ENCODE peak calls at places on chromosome 1, in seven cellular contexts. B is GM04504; Y is CD8-positive, alpha-beta memory T cell; O is SK-N-SH; D is GF-D8; N is right cardiac atrium; I is activated T-helper 1 cell treated with anti-CD3 and anti-CD28 coated beads, Interleukin-2, amount 50 U/mL, for 16 hours. X is an unnamed sample.

GRCh38 chr1:161046574-161047167 is 894 bp upstream of the USF1 start:
- DNase-seq in I (no peak), O (no peak), D (peak; percentile 22), N (no peak), B (no peak), Y (no peak), X (no peak)

GRCh38 chr1:119713538-119714456 is 2.1 kb downstream of the PHGDH start:
- DNase-seq in N (no peak), D (peak; percentile 30), Y (no peak), I (no peak), O (no peak), B (no peak), X (no peak)

GRCh38 chr1:234944439-234945369 is 183.9 kb downstream of the TOMM20 start:
- DNase-seq in O (no peak), I (no peak), B (no peak), Y (no peak), N (no peak), D (peak; percentile 92), X (no peak)

GRCh38 chr1:11985851-11986250 is 5.6 kb downstream of the MFN2 start:
- DNase-seq in Y (no peak), N (no peak), O (no peak), D (peak; percentile 87), B (no peak), I (no peak), X (peak; percentile 13)

GRCh38 chr1:56545711-56546110 is 33.7 kb downstream of the PLPP3 start:
- DNase-seq in I (no peak), B (no peak), N (no peak), Y (no peak), O (no peak), D (no peak), X (no peak)

GRCh38 chr1:165284471-165284870 is 72.0 kb downstream of the LMX1A start:
- DNase-seq in Y (no peak), N (no peak), I (no peak), O (no peak), D (no peak), B (no peak), X (no peak)

GRCh38 chr1:230300322-230301301 is 125.5 kb downstream of the PGBD5 start:
- DNase-seq in B (no peak), I (no peak), O (no peak), N (no peak), D (no peak), Y (no peak), X (no peak)

GRCh38 chr1:53893999-53894636 is at the start of gene DIO1:
- DNase-seq in D (no peak), N (no peak), B (no peak), O (no peak), I (no peak), Y (no peak), X (no peak)

GRCh38 chr1:220770245-220770913 is 16.3 kb upstream of the MTARC1 start:
- DNase-seq in N (no peak), Y (no peak), I (no peak), B (no peak), O (no peak), D (no peak), X (no peak)

GRCh38 chr1:63454269-63454668 is 68.8 kb downstream of the ITGB3BP start:
- DNase-seq in D (no peak), I (no peak), N (no peak), O (no peak), Y (no peak), B (no peak), X (peak; percentile 33)

GRCh38 chr1:22264464-22265330 is 121.8 kb upstream of the WNT4 start:
- DNase-seq in N (no peak), D (no peak), I (no peak), B (no peak), O (no peak), Y (no peak), X (no peak)

GRCh38 chr1:40143891-40144575 is 17.2 kb upstream of the RLF start:
- DNase-seq in N (peak; percentile 48), I (no peak), D (no peak), Y (peak; percentile 59), O (peak; percentile 60), B (peak; percentile 32), X (peak; percentile 42)

X was measured in fibroblast of the conjunctiva.